ENCODE peak calls at places on chromosomes 5 and 9, in ten cellular contexts. One of them, this sample, is unnamed.

GRCh38 chr5:107951322-107951721 is 280.6 kb upstream of the EFNA5 start:
- DNase-seq in pancreas: no peak
- DNase-seq in transverse colon: no peak
- DNase-seq in WERI-Rb-1: no peak
- DNase-seq in left ventricle myocardium inferior: no peak
- DNase-seq in heart left ventricle: no peak
- DNase-seq in choroid plexus epithelial cell: no peak
- DNase-seq in BJ: no peak
- DNase-seq in GM10248: no peak
- DNase-seq in epithelial cell of proximal tubule: no peak
- DNase-seq in this sample: no peak

GRCh38 chr5:138461343-138462125 is 3.7 kb upstream of the EGR1 start:
- DNase-seq in pancreas: no peak
- DNase-seq in transverse colon: no peak
- DNase-seq in WERI-Rb-1: no peak
- DNase-seq in left ventricle myocardium inferior: no peak
- DNase-seq in heart left ventricle: peak; percentile 50
- DNase-seq in choroid plexus epithelial cell: peak; percentile 72
- DNase-seq in BJ: no peak
- DNase-seq in GM10248: no peak
- DNase-seq in epithelial cell of proximal tubule: no peak
- DNase-seq in this sample: peak; percentile 39

GRCh38 chr5:172840077-172840777 is 6.2 kb downstream of the ERGIC1 start:
- DNase-seq in pancreas: no peak
- DNase-seq in transverse colon: no peak
- DNase-seq in WERI-Rb-1: no peak
- DNase-seq in left ventricle myocardium inferior: no peak
- DNase-seq in heart left ventricle: no peak
- DNase-seq in choroid plexus epithelial cell: peak; percentile 40
- DNase-seq in BJ: no peak
- DNase-seq in GM10248: no peak
- DNase-seq in epithelial cell of proximal tubule: no peak
- DNase-seq in this sample: no peak

GRCh38 chr5:59328801-59329296 is 564.7 kb downstream of the PDE4D start:
- DNase-seq in pancreas: no peak
- DNase-seq in transverse colon: no peak
- DNase-seq in WERI-Rb-1: no peak
- DNase-seq in left ventricle myocardium inferior: peak; percentile 22
- DNase-seq in heart left ventricle: peak; percentile 17
- DNase-seq in choroid plexus epithelial cell: peak; percentile 92
- DNase-seq in BJ: no peak
- DNase-seq in GM10248: no peak
- DNase-seq in epithelial cell of proximal tubule: peak; percentile 60
- DNase-seq in this sample: no peak

GRCh38 chr9:35340046-35340445 is 149.9 kb upstream of the RUSC2 start:
- DNase-seq in pancreas: no peak
- DNase-seq in transverse colon: no peak
- DNase-seq in WERI-Rb-1: no peak
- DNase-seq in left ventricle myocardium inferior: no peak
- DNase-seq in heart left ventricle: no peak
- DNase-seq in choroid plexus epithelial cell: peak; percentile 67
- DNase-seq in BJ: no peak
- DNase-seq in GM10248: no peak
- DNase-seq in epithelial cell of proximal tubule: no peak
- DNase-seq in this sample: no peak

GRCh38 chr5:89560724-89561123 is 677.7 kb upstream of the MEF2C start:
- DNase-seq in pancreas: no peak
- DNase-seq in transverse colon: no peak
- DNase-seq in WERI-Rb-1: no peak
- DNase-seq in left ventricle myocardium inferior: no peak
- DNase-seq in heart left ventricle: no peak
- DNase-seq in choroid plexus epithelial cell: no peak
- DNase-seq in BJ: no peak
- DNase-seq in GM10248: no peak
- DNase-seq in epithelial cell of proximal tubule: peak; percentile 90
- DNase-seq in this sample: no peak

GRCh38 chr5:51829691-51830090 is 446.4 kb downstream of the ISL1 start:
- DNase-seq in pancreas: no peak
- DNase-seq in transverse colon: no peak
- DNase-seq in WERI-Rb-1: no peak
- DNase-seq in left ventricle myocardium inferior: no peak
- DNase-seq in heart left ventricle: no peak
- DNase-seq in choroid plexus epithelial cell: no peak
- DNase-seq in BJ: no peak
- DNase-seq in GM10248: no peak
- DNase-seq in epithelial cell of proximal tubule: no peak
- DNase-seq in this sample: no peak

GRCh38 chr5:140607031-140607430 is 25.9 kb downstream of the CD14 start:
- DNase-seq in pancreas: no peak
- DNase-seq in transverse colon: no peak
- DNase-seq in WERI-Rb-1: no peak
- DNase-seq in left ventricle myocardium inferior: no peak
- DNase-seq in heart left ventricle: no peak
- DNase-seq in choroid plexus epithelial cell: no peak
- DNase-seq in BJ: no peak
- DNase-seq in GM10248: no peak
- DNase-seq in epithelial cell of proximal tubule: no peak
- DNase-seq in this sample: no peak

GRCh38 chr5:154179846-154180710 is 10.5 kb upstream of the GALNT10 start:
- DNase-seq in pancreas: no peak
- DNase-seq in transverse colon: no peak
- DNase-seq in WERI-Rb-1: peak; percentile 40
- DNase-seq in left ventricle myocardium inferior: no peak
- DNase-seq in heart left ventricle: no peak
- DNase-seq in choroid plexus epithelial cell: peak; percentile 85
- DNase-seq in BJ: no peak
- DNase-seq in GM10248: peak; percentile 73
- DNase-seq in epithelial cell of proximal tubule: no peak
- DNase-seq in this sample: no peak

GRCh38 chr9:137077758-137078693 is 709 bp downstream of the UAP1L1 start:
- DNase-seq in pancreas: peak; percentile 59
- DNase-seq in transverse colon: peak; percentile 59
- DNase-seq in WERI-Rb-1: no peak
- DNase-seq in left ventricle myocardium inferior: no peak
- DNase-seq in heart left ventricle: no peak
- DNase-seq in choroid plexus epithelial cell: peak; percentile 11
- DNase-seq in BJ: no peak
- DNase-seq in GM10248: no peak
- DNase-seq in epithelial cell of proximal tubule: no peak
- DNase-seq in this sample: peak; percentile 71

GRCh38 chr5:33649801-33650482 is 209.2 kb downstream of the TARS1 start:
- DNase-seq in pancreas: no peak
- DNase-seq in transverse colon: no peak
- DNase-seq in WERI-Rb-1: no peak
- DNase-seq in left ventricle myocardium inferior: no peak
- DNase-seq in heart left ventricle: no peak
- DNase-seq in choroid plexus epithelial cell: peak; percentile 85
- DNase-seq in BJ: peak; percentile 79
- DNase-seq in GM10248: no peak
- DNase-seq in epithelial cell of proximal tubule: peak; percentile 52
- DNase-seq in this sample: no peak

GRCh38 chr5:23996525-23996924 is 489.1 kb downstream of the PRDM9 start:
- DNase-seq in pancreas: no peak
- DNase-seq in transverse colon: no peak
- DNase-seq in WERI-Rb-1: no peak
- DNase-seq in left ventricle myocardium inferior: no peak
- DNase-seq in heart left ventricle: no peak
- DNase-seq in choroid plexus epithelial cell: no peak
- DNase-seq in BJ: no peak
- DNase-seq in GM10248: no peak
- DNase-seq in epithelial cell of proximal tubule: no peak
- DNase-seq in this sample: no peak

GRCh38 chr5:151740958-151741373 is 17.5 kb downstream of the ATOX1 start:
- DNase-seq in pancreas: no peak
- DNase-seq in transverse colon: no peak
- DNase-seq in WERI-Rb-1: no peak
- DNase-seq in left ventricle myocardium inferior: no peak
- DNase-seq in heart left ventricle: no peak
- DNase-seq in choroid plexus epithelial cell: peak; percentile 79
- DNase-seq in BJ: no peak
- DNase-seq in GM10248: no peak
- DNase-seq in epithelial cell of proximal tubule: no peak
- DNase-seq in this sample: no peak

GRCh38 chr5:62475072-62475471 is 62.5 kb downstream of the IPO11 start:
- DNase-seq in pancreas: no peak
- DNase-seq in transverse colon: no peak
- DNase-seq in WERI-Rb-1: no peak
- DNase-seq in left ventricle myocardium inferior: no peak
- DNase-seq in heart left ventricle: no peak
- DNase-seq in choroid plexus epithelial cell: peak; percentile 54
- DNase-seq in BJ: peak; percentile 31
- DNase-seq in GM10248: no peak
- DNase-seq in epithelial cell of proximal tubule: peak; percentile 47
- DNase-seq in this sample: no peak

GRCh38 chr9:87850405-87850804 is 32.3 kb upstream of the SPATA31E1 start:
- DNase-seq in pancreas: no peak
- DNase-seq in transverse colon: no peak
- DNase-seq in WERI-Rb-1: no peak
- DNase-seq in left ventricle myocardium inferior: no peak
- DNase-seq in heart left ventricle: no peak
- DNase-seq in choroid plexus epithelial cell: peak; percentile 59
- DNase-seq in BJ: peak; percentile 59
- DNase-seq in GM10248: no peak
- DNase-seq in epithelial cell of proximal tubule: peak; percentile 25
- DNase-seq in this sample: no peak

DNA sequence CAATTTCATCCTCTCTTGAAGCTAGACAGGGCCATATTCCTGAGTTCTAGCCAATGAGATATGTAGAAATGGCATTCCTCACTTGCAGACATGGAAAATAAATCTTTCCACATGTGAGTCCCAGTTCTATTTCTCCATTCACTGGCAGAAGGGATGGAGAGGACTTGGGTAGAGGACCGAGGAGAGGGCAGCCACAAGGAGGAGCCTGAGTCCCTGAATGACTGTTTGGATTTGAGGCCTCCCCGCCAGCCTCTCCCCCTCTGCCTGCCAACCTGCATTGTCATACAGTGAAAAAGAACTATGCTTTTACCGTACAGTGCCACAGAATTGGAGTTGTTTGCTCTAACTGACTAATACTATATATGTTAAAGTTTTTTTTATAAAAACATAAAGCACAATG is 583.0 kb upstream of the WWC1 start:
- DNase-seq in pancreas: no peak
- DNase-seq in transverse colon: no peak
- DNase-seq in WERI-Rb-1: peak; percentile 18
- DNase-seq in left ventricle myocardium inferior: no peak
- DNase-seq in heart left ventricle: no peak
- DNase-seq in choroid plexus epithelial cell: no peak
- DNase-seq in BJ: no peak
- DNase-seq in GM10248: no peak
- DNase-seq in epithelial cell of proximal tubule: no peak
- DNase-seq in this sample: no peak
- TF ChIP-seq CTCF in pancreas: no peak
- TF ChIP-seq CTCF in transverse colon: no peak
- TF ChIP-seq CTCF in WERI-Rb-1: peak; percentile 22
- TF ChIP-seq CTCF in left ventricle myocardium inferior: peak; percentile 29
- TF ChIP-seq CTCF in heart left ventricle: peak; percentile 22
- TF ChIP-seq CTCF in choroid plexus epithelial cell: no peak
- TF ChIP-seq CTCF in BJ: no peak
- TF ChIP-seq CTCF in GM10248: no peak
- TF ChIP-seq CTCF in epithelial cell of proximal tubule: peak; percentile 11
- TF ChIP-seq CTCF in this sample: no peak

GRCh38 chr9:108416321-108416720 is 439.5 kb downstream of the ACTL7B start:
- DNase-seq in pancreas: no peak
- DNase-seq in transverse colon: no peak
- DNase-seq in WERI-Rb-1: no peak
- DNase-seq in left ventricle myocardium inferior: no peak
- DNase-seq in heart left ventricle: no peak
- DNase-seq in choroid plexus epithelial cell: peak; percentile 43
- DNase-seq in BJ: no peak
- DNase-seq in GM10248: no peak
- DNase-seq in epithelial cell of proximal tubule: no peak
- DNase-seq in this sample: no peak
- TF ChIP-seq CTCF in pancreas: no peak
- TF ChIP-seq CTCF in transverse colon: peak; percentile 30
- TF ChIP-seq CTCF in WERI-Rb-1: peak; percentile 12
- TF ChIP-seq CTCF in left ventricle myocardium inferior: no peak
- TF ChIP-seq CTCF in heart left ventricle: no peak
- TF ChIP-seq CTCF in choroid plexus epithelial cell: peak; percentile 32
- TF ChIP-seq CTCF in BJ: no peak
- TF ChIP-seq CTCF in GM10248: no peak
- TF ChIP-seq CTCF in epithelial cell of proximal tubule: peak; percentile 35
- TF ChIP-seq CTCF in this sample: no peak

DNA sequence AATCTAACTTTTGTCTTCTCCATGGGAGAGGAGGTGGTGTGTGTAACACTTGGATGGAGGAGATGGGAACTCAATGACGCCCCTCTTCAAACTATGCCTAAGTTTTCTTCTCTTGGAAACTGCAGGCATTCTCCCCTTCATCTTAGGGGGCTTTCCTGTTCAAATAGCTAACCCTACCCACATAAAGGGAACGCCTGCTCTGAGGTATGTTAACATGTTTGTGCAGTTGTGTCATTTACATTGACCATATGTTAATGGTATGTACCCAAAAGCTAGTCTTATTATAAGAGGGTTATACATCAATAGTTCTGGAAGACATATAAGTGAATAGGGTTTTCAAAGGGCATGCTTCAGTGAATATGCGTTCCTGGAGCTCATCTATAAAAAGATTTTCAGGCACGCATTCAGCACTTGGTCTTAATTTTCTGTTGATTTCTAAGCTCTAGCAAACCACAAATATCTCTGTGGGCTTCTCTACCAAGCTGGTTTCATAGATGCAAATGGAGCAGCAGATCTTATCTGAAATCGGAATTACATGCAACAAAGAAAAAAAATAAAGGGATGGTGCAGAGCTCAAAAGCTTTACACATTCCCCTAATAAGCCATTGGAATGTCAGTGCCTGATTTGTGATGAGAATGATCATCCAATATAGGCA is 766.1 kb downstream of the IRX1 start:
- DNase-seq in pancreas: no peak
- DNase-seq in transverse colon: no peak
- DNase-seq in WERI-Rb-1: no peak
- DNase-seq in left ventricle myocardium inferior: no peak
- DNase-seq in heart left ventricle: no peak
- DNase-seq in choroid plexus epithelial cell: no peak
- DNase-seq in BJ: no peak
- DNase-seq in GM10248: no peak
- DNase-seq in epithelial cell of proximal tubule: no peak
- DNase-seq in this sample: no peak
- TF ChIP-seq CTCF in pancreas: no peak
- TF ChIP-seq CTCF in transverse colon: no peak
- TF ChIP-seq CTCF in WERI-Rb-1: no peak
- TF ChIP-seq CTCF in left ventricle myocardium inferior: no peak
- TF ChIP-seq CTCF in heart left ventricle: no peak
- TF ChIP-seq CTCF in choroid plexus epithelial cell: no peak
- TF ChIP-seq CTCF in BJ: no peak
- TF ChIP-seq CTCF in GM10248: no peak
- TF ChIP-seq CTCF in epithelial cell of proximal tubule: no peak
- TF ChIP-seq CTCF in this sample: no peak

DNA sequence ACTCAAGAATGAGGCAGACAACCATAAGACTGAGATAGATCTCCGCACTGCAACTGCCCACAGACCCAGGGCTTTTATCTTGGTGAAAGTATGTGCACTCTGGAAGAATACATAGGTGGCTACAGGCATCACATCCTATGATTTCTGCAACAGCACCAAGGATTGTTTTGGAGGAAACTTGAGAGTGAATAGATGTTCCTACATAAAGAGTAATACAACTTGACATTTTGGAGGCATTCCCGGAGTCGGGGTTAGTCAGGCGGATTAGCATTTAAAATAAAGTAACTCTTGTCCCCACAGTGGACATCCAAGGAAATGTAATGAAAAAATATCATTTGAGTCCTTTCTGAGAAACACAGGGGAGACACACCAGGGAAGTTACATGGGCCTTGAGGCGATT is 26.7 kb downstream of the TMEM174 start:
- DNase-seq in pancreas: no peak
- DNase-seq in transverse colon: no peak
- DNase-seq in WERI-Rb-1: no peak
- DNase-seq in left ventricle myocardium inferior: no peak
- DNase-seq in heart left ventricle: no peak
- DNase-seq in choroid plexus epithelial cell: no peak
- DNase-seq in BJ: no peak
- DNase-seq in GM10248: no peak
- DNase-seq in epithelial cell of proximal tubule: no peak
- DNase-seq in this sample: no peak
- TF ChIP-seq CTCF in pancreas: no peak
- TF ChIP-seq CTCF in transverse colon: no peak
- TF ChIP-seq CTCF in WERI-Rb-1: no peak
- TF ChIP-seq CTCF in left ventricle myocardium inferior: no peak
- TF ChIP-seq CTCF in heart left ventricle: no peak
- TF ChIP-seq CTCF in choroid plexus epithelial cell: no peak
- TF ChIP-seq CTCF in BJ: no peak
- TF ChIP-seq CTCF in GM10248: no peak
- TF ChIP-seq CTCF in epithelial cell of proximal tubule: no peak
- TF ChIP-seq CTCF in this sample: no peak